ENCODE peak calls at places on chromosomes 5 and 9, in six cellular contexts. M is neural crest cell, Z is PC-3, G is HFF-Myc, R is A549, Y is OCI-LY7. V is an unnamed sample.

GRCh38 chr9:121773954-121774714 is 122.7 kb downstream of the DAB2IP start:
- DNase-seq in G (no peak), R (no peak), M (no peak), Y (no peak), Z (no peak), V (no peak)

GRCh38 chr5:11955386-11955785 is 51.1 kb upstream of the CTNND2 start:
- DNase-seq in Y (no peak), Z (peak; percentile 80), R (no peak), M (no peak), G (no peak), V (no peak)

GRCh38 chr9:38339496-38339895 is 53.0 kb upstream of the ALDH1B1 start:
- DNase-seq in Y (no peak), M (no peak), G (no peak), Z (no peak), R (no peak), V (peak; percentile 22)

GRCh38 chr9:32742296-32742695 is 41.0 kb upstream of the TMEM215 start:
- DNase-seq in Z (peak; percentile 75), G (no peak), R (no peak), Y (no peak), M (no peak), V (no peak)

GRCh38 chr9:128343855-128344254 is 3.5 kb downstream of the SLC27A4 start:
- DNase-seq in R (no peak), M (no peak), G (no peak), Z (no peak), Y (no peak), V (no peak)

GRCh38 chr5:111168608-111169007 is 55.6 kb upstream of the CAMK4 start:
- DNase-seq in M (no peak), G (no peak), Y (no peak), Z (no peak), R (no peak), V (no peak)

GRCh38 chr5:34656001-34656699 is at the start of gene RAI14:
- DNase-seq in Z (peak; percentile 86), M (peak; percentile 58), Y (no peak), G (no peak), R (peak; percentile 81), V (peak; percentile 33)

GRCh38 chr5:142014911-142015584 is 2.2 kb upstream of the GNPDA1 start:
- DNase-seq in Z (peak; percentile 92), G (peak; percentile 40), R (peak; percentile 63), Y (peak; percentile 82), M (peak; percentile 26), V (no peak)

GRCh38 chr5:148974638-148975330 is 88.1 kb downstream of the SH3TC2 start:
- DNase-seq in Z (peak; percentile 70), G (no peak), M (no peak), R (no peak), Y (no peak), V (no peak)

GRCh38 chr9:89738137-89738932 is 133.5 kb downstream of the GADD45G start:
- DNase-seq in M (no peak), Y (no peak), G (no peak), R (no peak), Z (no peak), V (no peak)

DNA sequence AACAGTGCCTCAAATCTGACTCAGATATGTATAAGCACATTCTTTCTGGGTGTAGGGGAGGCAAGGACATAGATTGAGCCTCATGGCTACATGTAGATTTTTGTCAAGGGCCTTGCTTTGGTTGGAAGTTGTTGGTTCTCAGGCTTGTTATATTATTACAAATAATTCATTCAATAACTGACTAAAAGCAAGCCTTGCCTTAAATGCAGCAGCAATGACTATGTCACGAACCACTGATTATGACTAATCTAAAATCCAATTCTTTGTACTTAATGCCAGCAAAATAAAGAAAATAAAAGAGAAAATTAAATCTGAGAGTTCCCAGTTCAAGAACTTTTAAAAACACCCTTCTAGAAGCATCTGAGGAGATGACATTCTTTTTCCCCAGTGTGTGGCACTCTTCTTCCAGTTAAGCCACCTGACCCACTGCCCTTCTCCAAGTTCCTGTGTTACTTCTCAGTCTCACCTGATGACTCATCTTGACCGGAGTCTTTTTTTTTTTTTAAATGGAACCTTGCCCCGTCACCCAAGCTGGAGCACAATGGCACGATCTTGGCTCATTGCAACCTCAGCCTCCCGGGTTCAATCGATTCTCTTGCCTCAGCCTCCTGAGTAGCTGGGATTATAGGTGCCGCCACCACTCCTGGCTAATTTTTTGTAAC is 223.9 kb upstream of the DAB2 start:
- DNase-seq in R (peak; percentile 72), M (no peak), Z (peak; percentile 93), Y (no peak), G (no peak), V (no peak)
- TF ChIP-seq CTCF in R (peak; percentile 39), M (no peak), Z (peak; percentile 83), Y (no peak), G (no peak), V (no peak)

DNA sequence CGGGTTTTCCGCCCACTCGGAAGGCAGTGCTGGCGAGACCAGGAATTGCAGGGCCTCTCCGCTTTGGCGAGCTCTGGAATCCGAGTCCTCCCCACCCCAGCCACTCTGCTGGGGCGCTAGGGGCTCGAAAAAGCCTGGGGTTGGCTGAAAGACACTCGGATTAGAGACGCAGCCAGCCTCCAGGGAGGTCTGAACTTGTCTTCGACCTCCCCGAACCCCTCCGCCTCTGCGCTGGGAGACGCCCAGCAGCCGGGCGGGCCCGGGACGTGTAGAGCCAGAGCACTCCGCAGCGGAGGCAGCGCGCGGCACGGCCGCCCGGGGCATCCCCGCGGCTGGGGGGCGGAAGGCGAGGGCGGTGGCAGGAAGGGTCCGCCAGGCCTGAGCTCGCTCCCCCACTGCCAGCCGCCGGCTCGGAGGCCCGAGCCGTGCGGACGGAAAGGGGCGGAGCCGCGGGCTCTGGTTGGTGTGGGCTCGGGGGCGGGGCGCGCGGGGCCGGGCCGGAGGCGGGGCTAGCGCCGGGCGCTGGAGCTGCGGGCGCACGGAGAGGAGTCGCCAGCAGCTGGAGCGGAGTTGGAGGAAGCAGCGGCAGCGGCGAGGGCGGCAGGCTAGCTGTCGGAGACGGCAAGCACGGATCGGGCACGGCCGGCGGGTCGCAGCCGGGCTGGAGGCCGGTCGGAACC is at the start of gene PIK3R1:
- DNase-seq in M (peak; percentile 90), R (peak; percentile 89), Y (peak; percentile 96), G (peak; percentile 56), Z (peak; percentile 76), V (peak; percentile 61)
- TF ChIP-seq CTCF in M (peak; percentile 59), R (no peak), Y (peak; percentile 32), G (no peak), Z (no peak), V (peak; percentile 54)

GRCh38 chr5:138330813-138331448 is 673 bp downstream of the CDC25C start:
- DNase-seq in G (no peak), M (no peak), Z (peak; percentile 37), R (no peak), Y (no peak), V (no peak)
- TF ChIP-seq CTCF in G (no peak), M (no peak), Z (no peak), R (no peak), Y (no peak), V (no peak)

GRCh38 chr5:68662804-68663307 is 431.0 kb upstream of the SLC30A5 start:
- DNase-seq in R (no peak), Z (no peak), Y (no peak), G (no peak), M (no peak), V (no peak)

GRCh38 chr5:68656936-68657857 is 436.6 kb upstream of the SLC30A5 start:
- DNase-seq in Y (no peak), G (no peak), R (no peak), M (no peak), Z (peak; percentile 22), V (no peak)

GRCh38 chr5:68659876-68660275 is 433.9 kb upstream of the SLC30A5 start:
- DNase-seq in Z (peak; percentile 4), R (no peak), Y (no peak), M (no peak), G (no peak), V (no peak)

GRCh38 chr5:68658810-68659372 is 434.9 kb upstream of the SLC30A5 start:
- DNase-seq in M (no peak), Z (no peak), R (no peak), G (no peak), Y (no peak), V (no peak)

DNA sequence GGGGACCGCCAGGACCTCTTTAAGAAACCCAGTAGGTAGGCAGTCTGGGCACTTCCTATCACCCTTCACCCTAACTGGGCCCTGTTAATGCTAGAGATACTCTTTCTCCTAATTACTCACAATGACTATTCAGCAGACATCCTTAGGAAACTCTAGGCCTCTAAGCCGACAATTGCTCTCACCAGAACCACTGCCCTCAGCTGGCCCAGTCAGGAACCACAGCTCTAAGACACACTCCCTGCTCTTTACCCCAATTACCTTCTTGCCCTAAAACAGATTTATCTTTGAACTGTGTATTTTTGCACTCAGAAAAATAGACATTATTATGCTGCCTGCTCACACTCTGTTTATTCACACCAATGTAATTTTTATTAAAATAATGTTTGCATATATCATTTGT is 432.6 kb upstream of the SLC30A5 start:
- DNase-seq in Y (peak; percentile 13), Z (peak; percentile 27), M (no peak), R (no peak), G (no peak), V (no peak)
- TF ChIP-seq CTCF in Y (peak; percentile 69), Z (peak; percentile 44), M (peak; percentile 43), R (peak; percentile 13), G (peak; percentile 42), V (peak; percentile 39)

DNA sequence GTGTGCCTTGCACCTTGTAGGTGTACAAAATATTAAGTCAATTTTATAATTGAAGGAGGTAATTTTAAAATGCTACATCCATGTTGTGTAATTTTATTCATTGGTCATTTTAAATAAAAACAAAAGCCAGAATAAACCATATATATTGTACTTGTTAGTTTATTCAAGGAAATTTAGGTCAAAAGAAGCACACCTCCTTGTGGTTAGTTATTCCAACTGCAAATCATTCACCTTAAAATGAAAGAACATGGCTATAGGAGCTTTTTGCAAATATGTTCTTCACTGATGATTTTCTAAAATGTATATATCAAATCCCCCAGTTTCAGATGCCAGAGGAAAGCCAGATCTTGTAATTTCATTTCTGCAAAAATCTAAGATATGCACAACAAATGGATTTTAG is 5.4 kb upstream of the MOCS2 start:
- DNase-seq in Y (no peak), Z (peak; percentile 45), G (no peak), R (peak; percentile 31), M (no peak), V (no peak)
- TF ChIP-seq CTCF in Y (peak; percentile 52), Z (peak; percentile 55), G (no peak), R (peak; percentile 32), M (peak; percentile 55), V (peak; percentile 35)

DNA sequence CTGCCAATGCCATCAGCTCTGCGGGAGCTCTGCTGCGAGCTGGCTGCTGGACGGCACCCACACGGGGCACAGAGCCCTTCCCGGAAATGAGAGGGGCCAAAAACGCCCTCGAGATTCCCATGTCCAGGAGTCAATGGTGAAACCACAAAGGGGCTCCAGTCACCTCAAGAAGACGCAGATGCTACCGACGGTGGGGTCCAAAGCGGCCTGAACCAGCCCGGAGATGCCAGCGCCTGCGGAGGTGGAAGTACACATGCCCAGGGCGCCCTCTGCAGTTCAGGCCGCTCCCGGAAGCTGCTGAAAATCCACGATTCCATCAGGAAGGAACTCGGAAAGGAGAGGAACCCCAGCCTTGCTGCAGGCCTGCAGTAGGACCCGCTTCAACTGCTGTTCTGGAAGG is 82.4 kb upstream of the SELENOP start:
- DNase-seq in G (no peak), R (peak; percentile 11), Y (no peak), M (no peak), Z (no peak), V (no peak)
- TF ChIP-seq CTCF in G (peak; percentile 37), R (no peak), Y (peak; percentile 29), M (peak; percentile 21), Z (peak; percentile 51), V (peak; percentile 31)

DNA sequence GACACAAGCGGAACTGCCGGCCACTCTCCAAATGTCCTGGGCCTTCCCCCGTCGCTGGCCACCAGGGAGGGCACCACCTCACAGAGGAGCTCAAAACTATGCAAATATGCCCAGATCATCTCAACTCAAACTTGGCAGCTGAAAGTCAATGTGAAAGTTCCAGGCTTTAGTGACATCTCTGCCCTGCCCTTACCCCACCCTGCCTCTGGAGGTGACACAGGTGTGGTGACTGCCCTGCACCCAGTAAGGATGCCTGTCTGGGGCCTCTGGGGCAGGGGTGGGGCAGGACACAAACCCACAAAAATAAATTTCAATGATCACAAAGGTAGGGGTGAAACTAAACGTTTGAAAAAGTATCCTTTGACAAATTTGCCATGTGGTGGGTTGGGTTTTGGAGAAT is 213.4 kb downstream of the HSPA4 start:
- DNase-seq in Z (no peak), Y (no peak), M (no peak), R (no peak), G (no peak), V (no peak)
- TF ChIP-seq CTCF in Z (no peak), Y (no peak), M (no peak), R (no peak), G (no peak), V (no peak)

V was measured in BJ.